ENCODE peak calls at places on chromosomes 5 and 9, in five cellular contexts. J, U, L, I and R are unnamed samples.

GRCh38 chr5:115321309-115321708 is 24.9 kb upstream of the CCDC112 start:
- DNase-seq in L (no peak), I (peak), U (peak), J (no peak), R (no peak)

GRCh38 chr9:79224672-79225433 is 346.9 kb upstream of the TLE4 start:
- DNase-seq in I (peak), U (peak), L (no peak), J (no peak), R (no peak)

GRCh38 chr9:128902351-128903078 is 18.3 kb upstream of the PHYHD1 start:
- DNase-seq in U (no peak), L (peak), I (no peak), J (no peak), R (no peak)

GRCh38 chr5:141758316-141758965 is 76.4 kb upstream of the ARAP3 start:
- DNase-seq in J (peak), U (no peak), I (no peak), L (no peak), R (peak)

GRCh38 chr5:44443172-44443571 is 54.0 kb upstream of the FGF10 start:
- DNase-seq in U (no peak), J (peak), I (no peak), L (no peak), R (no peak)

GRCh38 chr9:34197756-34198711 is 19.2 kb downstream of the UBAP1 start:
- DNase-seq in I (no peak), L (no peak), J (peak), U (no peak), R (no peak)

GRCh38 chr5:1341863-1342262 is 3.0 kb downstream of the CLPTM1L start:
- DNase-seq in L (no peak), I (no peak), U (no peak), J (no peak), R (no peak)

GRCh38 chr9:4663956-4664355 is 1.9 kb downstream of the PLPP6 start:
- DNase-seq in J (no peak), L (no peak), I (no peak), U (no peak), R (no peak)

GRCh38 chr9:124284940-124285441 is 27.2 kb downstream of the NEK6 start:
- DNase-seq in L (no peak), U (peak), J (no peak), I (peak), R (peak)

GRCh38 chr9:123544007-123544827 is 188.2 kb downstream of the CRB2 start:
- DNase-seq in I (peak), J (peak), L (peak), U (peak), R (peak)

GRCh38 chr9:110880123-110880522 is 158.1 kb downstream of the LPAR1 start:
- DNase-seq in L (no peak), J (peak), U (peak), I (peak), R (no peak)

GRCh38 chr5:170216262-170216864 is 16.4 kb upstream of the C5orf58 start:
- DNase-seq in I (peak), L (no peak), U (peak), J (peak), R (peak)

GRCh38 chr9:71663931-71664459 is 104.3 kb downstream of the CEMIP2 start:
- DNase-seq in J (peak), L (no peak), U (no peak), I (peak), R (no peak)

GRCh38 chr5:66981266-66981665 is 215.3 kb downstream of the CD180 start:
- DNase-seq in U (no peak), I (no peak), L (no peak), J (no peak), R (no peak)

GRCh38 chr5:159041754-159042153 is 58.0 kb downstream of the EBF1 start:
- DNase-seq in L (no peak), J (no peak), I (no peak), U (no peak), R (no peak)

GRCh38 chr9:84839538-84839937 is 170.0 kb downstream of the NTRK2 start:
- DNase-seq in L (no peak), U (no peak), I (peak), J (peak), R (no peak)

GRCh38 chr9:79764377-79764776 is 192.6 kb downstream of the TLE4 start:
- DNase-seq in L (no peak), U (peak), I (peak), J (no peak), R (no peak)

GRCh38 chr9:93302586-93303257 is 118.8 kb downstream of the WNK2 start:
- DNase-seq in J (peak), I (peak), L (peak), U (peak), R (peak)

GRCh38 chr5:80346055-80346454 is 26.3 kb downstream of the SPZ1 start:
- DNase-seq in L (peak), U (peak), I (peak), J (peak), R (no peak)

GRCh38 chr9:128632066-128632465 is 24.6 kb downstream of the DYNC2I2 start:
- DNase-seq in I (no peak), L (no peak), J (no peak), U (no peak), R (no peak)

GRCh38 chr5:1793966-1794895 is 5.4 kb downstream of the MRPL36 start:
- DNase-seq in U (peak), L (no peak), I (peak), J (no peak), R (no peak)

GRCh38 chr5:116137544-116138378 is 52.9 kb downstream of the COMMD10 start:
- DNase-seq in U (peak), J (peak), L (peak), I (peak), R (peak)

GRCh38 chr5:66596791-66597757 is 881 bp downstream of the MAST4 start:
- DNase-seq in J (peak), I (peak), U (peak), L (peak), R (peak)

GRCh38 chr9:75111019-75111622 is 22.8 kb downstream of the OSTF1 start:
- DNase-seq in L (no peak), J (no peak), U (no peak), I (no peak), R (no peak)

GRCh38 chr9:37243588-37244345 is 123.4 kb downstream of the ZCCHC7 start:
- DNase-seq in J (no peak), U (no peak), L (no peak), I (no peak), R (no peak)

GRCh38 chr9:122941560-122942234 is 877 bp downstream of the RABGAP1 start:
- DNase-seq in I (peak), U (peak), J (no peak), L (peak), R (no peak)

GRCh38 chr5:96256795-96257470 is 176.1 kb downstream of the PCSK1 start:
- DNase-seq in U (peak), J (peak), I (peak), L (no peak), R (no peak)

GRCh38 chr5:72552041-72552557 is 44.9 kb upstream of the ZNF366 start:
- DNase-seq in J (no peak), U (peak), I (peak), L (no peak), R (no peak)

GRCh38 chr5:57349214-57349613 is 133.4 kb downstream of the ACTBL2 start:
- DNase-seq in L (no peak), J (no peak), U (no peak), I (no peak), R (no peak)

GRCh38 chr9:79134654-79135053 is 437.1 kb upstream of the TLE4 start:
- DNase-seq in L (no peak), I (peak), U (no peak), J (peak), R (no peak)

GRCh38 chr5:168104811-168105481 is 186.5 kb upstream of the WWC1 start:
- DNase-seq in L (no peak), I (peak), U (no peak), J (peak), R (no peak)

GRCh38 chr9:21434202-21435014 is 5.8 kb upstream of the IFNA1 start:
- DNase-seq in J (peak), U (peak), I (peak), L (no peak), R (peak)

GRCh38 chr5:93017854-93018253 is 563.2 kb downstream of the NR2F1-AS1 start:
- DNase-seq in J (no peak), I (peak), U (peak), L (no peak), R (no peak)

DNA sequence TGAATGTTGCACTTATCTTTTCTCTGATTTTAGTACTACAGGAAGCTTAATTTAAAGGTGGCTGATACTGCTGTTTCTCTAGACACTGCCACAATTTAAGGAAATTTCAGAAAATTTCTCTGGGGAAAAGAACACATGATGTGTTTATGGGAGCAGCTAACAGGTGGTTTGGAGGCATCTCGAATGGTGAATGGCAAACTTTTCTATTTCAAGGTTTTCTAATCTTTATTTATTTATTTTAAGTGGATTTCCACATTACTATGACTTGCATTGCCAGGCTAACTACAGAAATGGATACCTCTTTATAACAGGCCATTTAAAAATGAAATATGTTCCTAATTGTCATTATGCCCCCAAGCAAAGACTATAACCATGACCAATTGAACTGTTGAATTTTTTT is 50.4 kb downstream of the PDE6A start:
- DNase-seq in U (no peak), L (no peak), J (no peak), I (no peak), R (no peak)
- TF ChIP-seq CTCF in U (no peak), L (no peak), J (no peak), I (no peak), R (no peak)

DNA sequence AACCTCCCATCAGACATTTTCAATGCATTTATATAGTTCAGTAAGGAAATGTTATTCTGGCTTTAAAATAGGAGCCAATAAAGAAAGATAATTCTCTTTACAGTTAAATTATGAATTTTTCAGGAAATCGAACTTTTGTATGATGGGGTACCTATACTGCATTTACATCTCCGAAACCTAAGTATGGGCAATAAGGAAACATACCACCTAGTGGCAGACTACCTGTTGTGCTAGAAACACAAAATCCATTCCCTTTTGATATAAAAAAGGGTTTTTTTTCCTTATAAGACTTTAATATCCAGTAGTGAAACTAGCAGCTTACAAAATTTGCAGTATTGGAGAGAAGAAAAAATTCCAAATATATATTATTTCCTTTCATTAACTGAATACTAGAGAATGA is 21.3 kb upstream of the VLDLR start:
- DNase-seq in J (no peak), U (no peak), L (no peak), I (no peak), R (no peak)
- TF ChIP-seq CTCF in J (peak), U (peak), L (no peak), I (no peak), R (peak)

DNA sequence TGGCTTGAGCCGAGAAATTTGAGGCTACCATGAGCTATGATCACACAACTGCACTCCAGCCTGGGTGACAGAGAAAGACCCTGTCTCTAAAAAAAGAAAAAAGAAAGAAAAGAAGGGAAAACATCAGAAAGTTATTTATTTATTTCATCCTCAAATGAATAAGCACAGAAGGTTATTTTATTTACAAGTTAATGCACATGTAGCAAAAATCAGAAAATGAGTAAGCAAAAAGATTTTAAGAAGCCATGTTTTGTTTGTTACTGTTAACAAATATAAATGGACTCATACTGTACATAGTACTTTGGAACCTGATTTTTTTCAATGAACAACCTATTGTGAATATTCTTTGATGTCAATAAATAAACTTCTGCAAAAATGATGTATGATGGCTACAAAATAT is 47.2 kb downstream of the NRG2 start:
- DNase-seq in U (no peak), I (no peak), J (no peak), L (no peak), R (no peak)
- TF ChIP-seq CTCF in U (no peak), I (no peak), J (no peak), L (no peak), R (no peak)

DNA sequence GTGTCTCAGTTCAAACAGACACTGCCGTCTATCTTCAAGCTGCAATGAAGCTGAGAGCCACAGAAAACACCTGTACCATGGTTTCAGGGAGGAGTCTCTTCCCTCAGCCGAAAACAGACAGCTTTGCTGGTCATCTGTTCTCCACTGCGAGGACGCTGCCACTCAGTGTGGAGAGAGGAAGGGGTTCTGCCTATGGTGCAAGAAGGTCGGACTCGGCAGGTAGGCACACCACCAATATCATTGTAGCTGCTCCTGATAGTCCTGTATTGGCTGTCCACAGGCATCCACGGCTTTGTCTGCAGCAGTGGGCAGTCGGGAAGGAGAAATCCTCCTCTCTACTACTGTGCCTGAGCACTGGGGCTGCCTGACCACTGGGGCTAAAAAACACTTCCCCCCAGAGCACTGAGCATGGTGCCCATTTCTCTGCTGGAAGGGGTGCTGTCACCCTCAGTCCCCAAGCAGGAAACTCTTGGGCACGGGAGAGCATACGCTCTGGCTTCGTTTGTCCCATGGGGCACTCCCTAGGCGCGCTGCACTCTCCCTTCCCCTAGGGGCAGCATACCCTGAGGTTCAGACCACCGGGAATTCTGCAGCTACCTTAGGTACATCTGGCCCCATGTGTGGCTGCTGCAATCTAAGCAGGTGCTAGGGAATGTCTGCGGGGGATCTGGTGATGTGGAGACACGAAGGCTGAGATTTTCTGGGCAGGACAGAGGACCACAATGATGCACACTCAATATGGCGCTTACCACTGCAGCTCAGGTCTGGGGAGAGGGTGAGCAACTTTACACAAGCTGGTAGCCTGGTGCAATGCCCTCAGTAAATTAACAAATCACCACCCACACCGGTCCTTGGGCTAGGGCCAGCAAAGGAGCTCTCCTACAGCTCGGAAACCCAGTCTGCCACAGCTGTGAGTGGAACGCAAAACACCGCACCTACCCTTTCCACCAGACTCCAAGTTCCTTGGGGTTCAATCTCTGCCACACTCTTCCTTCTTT is 880.9 kb upstream of the SEMA6A start:
- DNase-seq in L (no peak), I (no peak), J (peak), U (no peak), R (no peak)
- TF ChIP-seq CTCF in L (no peak), I (peak), J (peak), U (peak), R (peak)